ENCODE peak calls at places on chromosome 21, in ten cellular contexts. One of them, this sample, is unnamed. For H3K9me3, the result is how much of the 10 kb centered on the place peaks cover.

GRCh38 chr21:42272984-42273600 is 42.1 kb downstream of the TFF3 start:
- DNase-seq in suprapubic skin: no peak
- DNase-seq in left ventricle myocardium inferior: no peak
- DNase-seq in upper lobe of right lung: no peak
- DNase-seq in lung: no peak
- DNase-seq in lower lobe of right lung: no peak
- DNase-seq in prostate gland: no peak
- DNase-seq in cardiac muscle cell: no peak
- DNase-seq in pancreas: no peak
- DNase-seq in PC-9: no peak
- DNase-seq in this sample: no peak

GRCh38 chr21:38768385-38769071 is 37.2 kb upstream of the ETS2 start:
- DNase-seq in lower lobe of right lung: no peak
- DNase-seq in cardiac muscle cell: no peak
- DNase-seq in PC-9: no peak
- DNase-seq in left ventricle myocardium inferior: no peak
- DNase-seq in suprapubic skin: no peak
- DNase-seq in prostate gland: no peak
- DNase-seq in lung: no peak
- DNase-seq in pancreas: no peak
- DNase-seq in upper lobe of right lung: no peak
- DNase-seq in this sample: no peak

GRCh38 chr21:46149205-46149901 is 6.0 kb downstream of the FTCD start:
- DNase-seq in lower lobe of right lung: no peak
- DNase-seq in cardiac muscle cell: no peak
- DNase-seq in left ventricle myocardium inferior: no peak
- DNase-seq in prostate gland: no peak
- DNase-seq in PC-9: no peak
- DNase-seq in lung: no peak
- DNase-seq in suprapubic skin: peak
- DNase-seq in pancreas: no peak
- DNase-seq in upper lobe of right lung: peak
- DNase-seq in this sample: no peak

GRCh38 chr21:31804008-31804394 is 68.8 kb upstream of the HUNK start:
- DNase-seq in lung: no peak
- DNase-seq in suprapubic skin: no peak
- DNase-seq in cardiac muscle cell: no peak
- DNase-seq in prostate gland: no peak
- DNase-seq in pancreas: no peak
- DNase-seq in PC-9: no peak
- DNase-seq in upper lobe of right lung: no peak
- DNase-seq in lower lobe of right lung: no peak
- DNase-seq in left ventricle myocardium inferior: no peak
- DNase-seq in this sample: no peak

GRCh38 chr21:43266534-43266933 is 97.7 kb downstream of the CRYAA start:
- DNase-seq in suprapubic skin: no peak
- DNase-seq in prostate gland: no peak
- DNase-seq in left ventricle myocardium inferior: no peak
- DNase-seq in upper lobe of right lung: no peak
- DNase-seq in lung: no peak
- DNase-seq in pancreas: no peak
- DNase-seq in lower lobe of right lung: peak
- DNase-seq in cardiac muscle cell: no peak
- DNase-seq in PC-9: no peak
- DNase-seq in this sample: no peak

GRCh38 chr21:36461918-36462486 is 17.9 kb downstream of the CLDN14 start:
- DNase-seq in cardiac muscle cell: peak
- DNase-seq in suprapubic skin: no peak
- DNase-seq in upper lobe of right lung: no peak
- DNase-seq in PC-9: no peak
- DNase-seq in lower lobe of right lung: no peak
- DNase-seq in left ventricle myocardium inferior: no peak
- DNase-seq in prostate gland: no peak
- DNase-seq in lung: no peak
- DNase-seq in pancreas: no peak
- DNase-seq in this sample: no peak

GRCh38 chr21:36700295-36700960 is 1.5 kb downstream of the SIM2 start:
- DNase-seq in lung: no peak
- DNase-seq in left ventricle myocardium inferior: no peak
- DNase-seq in cardiac muscle cell: no peak
- DNase-seq in pancreas: no peak
- DNase-seq in upper lobe of right lung: no peak
- DNase-seq in suprapubic skin: no peak
- DNase-seq in prostate gland: no peak
- DNase-seq in PC-9: no peak
- DNase-seq in lower lobe of right lung: no peak
- DNase-seq in this sample: no peak

GRCh38 chr21:42633858-42634257 is 19.6 kb upstream of the PDE9A start:
- DNase-seq in prostate gland: no peak
- DNase-seq in PC-9: no peak
- DNase-seq in lower lobe of right lung: peak
- DNase-seq in pancreas: no peak
- DNase-seq in lung: no peak
- DNase-seq in left ventricle myocardium inferior: no peak
- DNase-seq in upper lobe of right lung: peak
- DNase-seq in suprapubic skin: peak
- DNase-seq in cardiac muscle cell: no peak
- DNase-seq in this sample: no peak

GRCh38 chr21:44722701-44723100 is 11.3 kb upstream of the TSPEAR start:
- DNase-seq in lung: no peak
- DNase-seq in left ventricle myocardium inferior: no peak
- DNase-seq in lower lobe of right lung: no peak
- DNase-seq in cardiac muscle cell: no peak
- DNase-seq in upper lobe of right lung: no peak
- DNase-seq in suprapubic skin: peak
- DNase-seq in prostate gland: no peak
- DNase-seq in PC-9: no peak
- DNase-seq in pancreas: no peak
- DNase-seq in this sample: no peak

GRCh38 chr21:44401386-44402160 is 48.2 kb downstream of the TRPM2 start:
- DNase-seq in PC-9: no peak
- DNase-seq in pancreas: no peak
- DNase-seq in suprapubic skin: no peak
- DNase-seq in upper lobe of right lung: peak
- DNase-seq in cardiac muscle cell: no peak
- DNase-seq in left ventricle myocardium inferior: no peak
- DNase-seq in lung: no peak
- DNase-seq in prostate gland: no peak
- DNase-seq in lower lobe of right lung: no peak
- DNase-seq in this sample: peak

GRCh38 chr21:31180256-31181088 is 142.2 kb upstream of the KRTAP19-8 start:
- DNase-seq in pancreas: no peak
- DNase-seq in prostate gland: no peak
- DNase-seq in suprapubic skin: no peak
- DNase-seq in PC-9: no peak
- DNase-seq in left ventricle myocardium inferior: no peak
- DNase-seq in lung: no peak
- DNase-seq in lower lobe of right lung: no peak
- DNase-seq in upper lobe of right lung: no peak
- DNase-seq in cardiac muscle cell: peak
- DNase-seq in this sample: no peak

GRCh38 chr21:22474403-22474802 is 1476.2 kb downstream of the NCAM2 start:
- DNase-seq in PC-9: no peak
- DNase-seq in suprapubic skin: no peak
- DNase-seq in upper lobe of right lung: no peak
- DNase-seq in left ventricle myocardium inferior: no peak
- DNase-seq in lung: no peak
- DNase-seq in lower lobe of right lung: no peak
- DNase-seq in cardiac muscle cell: no peak
- DNase-seq in pancreas: no peak
- DNase-seq in prostate gland: no peak
- DNase-seq in this sample: no peak

GRCh38 chr21:22476214-22476613 is 1478.0 kb downstream of the NCAM2 start:
- DNase-seq in upper lobe of right lung: no peak
- DNase-seq in pancreas: no peak
- DNase-seq in cardiac muscle cell: no peak
- DNase-seq in prostate gland: no peak
- DNase-seq in PC-9: no peak
- DNase-seq in suprapubic skin: no peak
- DNase-seq in left ventricle myocardium inferior: no peak
- DNase-seq in lower lobe of right lung: no peak
- DNase-seq in lung: no peak
- DNase-seq in this sample: no peak

DNA sequence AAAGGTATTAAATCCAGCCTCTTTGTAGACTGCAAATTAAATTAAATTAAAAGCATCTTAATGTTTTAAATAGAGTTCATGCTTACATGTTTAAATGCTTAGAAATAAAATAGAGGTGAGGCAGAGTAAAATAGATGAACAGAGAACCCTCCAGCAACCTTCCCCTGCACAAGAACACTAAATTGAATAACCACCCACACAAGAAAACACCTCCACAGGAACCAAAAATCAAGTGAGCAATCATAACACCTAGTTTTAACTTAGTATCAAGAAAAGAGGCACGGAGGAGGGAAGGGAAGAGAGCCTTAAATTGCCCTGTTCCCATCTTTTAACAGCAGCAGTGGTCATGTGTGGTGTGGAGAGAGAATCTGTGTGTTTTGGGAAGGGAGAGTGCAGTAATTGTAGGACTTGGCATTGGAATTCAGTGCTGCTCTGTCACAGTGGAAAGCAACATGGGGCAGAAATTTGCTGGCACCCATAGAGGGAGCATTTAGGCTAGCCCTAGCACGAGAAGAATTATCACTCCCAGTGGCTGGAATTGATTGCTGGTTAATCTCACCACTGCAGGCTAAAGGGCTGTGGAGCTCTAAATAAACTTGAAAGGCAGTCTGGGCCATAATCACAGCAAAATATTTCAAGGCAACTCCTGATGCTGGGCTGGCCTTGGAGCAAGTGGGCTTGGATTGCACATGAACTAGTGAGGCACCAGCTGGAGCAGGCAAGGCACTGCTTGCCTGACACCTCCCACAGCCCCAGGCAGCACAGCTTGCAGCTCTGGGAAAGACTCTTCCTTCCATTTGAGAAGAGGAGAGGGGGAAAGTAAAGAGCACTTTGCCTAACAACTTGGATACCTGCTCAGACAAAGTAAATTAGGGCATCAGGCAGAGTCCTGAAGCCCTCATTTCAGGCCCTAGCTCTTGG is 1478.8 kb downstream of the NCAM2 start:
- DNase-seq in upper lobe of right lung: no peak
- DNase-seq in PC-9: no peak
- DNase-seq in prostate gland: no peak
- DNase-seq in lung: no peak
- DNase-seq in suprapubic skin: no peak
- DNase-seq in left ventricle myocardium inferior: no peak
- DNase-seq in lower lobe of right lung: no peak
- DNase-seq in cardiac muscle cell: no peak
- DNase-seq in pancreas: no peak
- DNase-seq in this sample: no peak
- H3K9me3 ChIP-seq in upper lobe of right lung: under half
- H3K9me3 ChIP-seq in PC-9: under half
- H3K9me3 ChIP-seq in prostate gland: under half
- H3K9me3 ChIP-seq in lung: under half
- H3K9me3 ChIP-seq in suprapubic skin: under half
- H3K9me3 ChIP-seq in left ventricle myocardium inferior: under half
- H3K9me3 ChIP-seq in lower lobe of right lung: under half
- H3K9me3 ChIP-seq in cardiac muscle cell: under half
- H3K9me3 ChIP-seq in pancreas: under half
- H3K9me3 ChIP-seq in this sample: under half

DNA sequence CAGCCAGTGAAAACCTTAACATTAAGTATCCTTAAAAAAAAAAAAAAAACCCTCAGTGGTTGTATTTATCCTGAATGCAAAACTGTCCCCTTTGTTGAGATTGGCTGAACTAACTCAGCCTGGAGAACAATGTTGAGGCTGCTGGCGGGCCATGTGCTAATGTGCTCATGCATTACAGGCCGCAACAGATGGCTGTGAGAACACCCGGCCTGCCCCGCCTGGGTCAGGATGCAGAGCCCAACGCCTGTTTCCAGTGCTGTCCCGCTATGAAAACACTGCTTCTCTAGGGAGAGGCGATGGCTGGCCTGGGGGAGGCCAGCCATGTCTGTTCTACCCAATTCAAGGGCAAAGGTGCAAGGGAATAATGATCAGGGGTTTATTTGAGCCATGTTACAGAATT is 13.8 kb downstream of the OLIG2 start:
- DNase-seq in lower lobe of right lung: no peak
- DNase-seq in upper lobe of right lung: no peak
- DNase-seq in PC-9: no peak
- DNase-seq in left ventricle myocardium inferior: no peak
- DNase-seq in pancreas: no peak
- DNase-seq in cardiac muscle cell: no peak
- DNase-seq in lung: no peak
- DNase-seq in suprapubic skin: no peak
- DNase-seq in prostate gland: no peak
- DNase-seq in this sample: no peak
- H3K27ac ChIP-seq in lower lobe of right lung: no peak
- H3K27ac ChIP-seq in upper lobe of right lung: no peak
- H3K27ac ChIP-seq in PC-9: no peak
- H3K27ac ChIP-seq in left ventricle myocardium inferior: no peak
- H3K27ac ChIP-seq in pancreas: no peak
- H3K27ac ChIP-seq in cardiac muscle cell: no peak
- H3K27ac ChIP-seq in lung: no peak
- H3K27ac ChIP-seq in suprapubic skin: no peak
- H3K27ac ChIP-seq in prostate gland: no peak
- H3K27ac ChIP-seq in this sample: no peak

GRCh38 chr21:23524685-23525084 is 2082.6 kb downstream of the MRPL39 start:
- DNase-seq in lung: no peak
- DNase-seq in cardiac muscle cell: no peak
- DNase-seq in suprapubic skin: no peak
- DNase-seq in lower lobe of right lung: no peak
- DNase-seq in pancreas: no peak
- DNase-seq in upper lobe of right lung: no peak
- DNase-seq in PC-9: no peak
- DNase-seq in left ventricle myocardium inferior: no peak
- DNase-seq in prostate gland: no peak
- DNase-seq in this sample: no peak

GRCh38 chr21:23522750-23523149 is 2084.5 kb downstream of the MRPL39 start:
- DNase-seq in prostate gland: no peak
- DNase-seq in pancreas: no peak
- DNase-seq in left ventricle myocardium inferior: no peak
- DNase-seq in lower lobe of right lung: no peak
- DNase-seq in suprapubic skin: no peak
- DNase-seq in lung: no peak
- DNase-seq in PC-9: no peak
- DNase-seq in cardiac muscle cell: peak
- DNase-seq in upper lobe of right lung: no peak
- DNase-seq in this sample: no peak
- H3K9me3 ChIP-seq in prostate gland: under half
- H3K9me3 ChIP-seq in pancreas: under half
- H3K9me3 ChIP-seq in left ventricle myocardium inferior: under half
- H3K9me3 ChIP-seq in lower lobe of right lung: under half
- H3K9me3 ChIP-seq in suprapubic skin: under half
- H3K9me3 ChIP-seq in lung: under half
- H3K9me3 ChIP-seq in PC-9: under half
- H3K9me3 ChIP-seq in cardiac muscle cell: under half
- H3K9me3 ChIP-seq in upper lobe of right lung: under half
- H3K9me3 ChIP-seq in this sample: under half

DNA sequence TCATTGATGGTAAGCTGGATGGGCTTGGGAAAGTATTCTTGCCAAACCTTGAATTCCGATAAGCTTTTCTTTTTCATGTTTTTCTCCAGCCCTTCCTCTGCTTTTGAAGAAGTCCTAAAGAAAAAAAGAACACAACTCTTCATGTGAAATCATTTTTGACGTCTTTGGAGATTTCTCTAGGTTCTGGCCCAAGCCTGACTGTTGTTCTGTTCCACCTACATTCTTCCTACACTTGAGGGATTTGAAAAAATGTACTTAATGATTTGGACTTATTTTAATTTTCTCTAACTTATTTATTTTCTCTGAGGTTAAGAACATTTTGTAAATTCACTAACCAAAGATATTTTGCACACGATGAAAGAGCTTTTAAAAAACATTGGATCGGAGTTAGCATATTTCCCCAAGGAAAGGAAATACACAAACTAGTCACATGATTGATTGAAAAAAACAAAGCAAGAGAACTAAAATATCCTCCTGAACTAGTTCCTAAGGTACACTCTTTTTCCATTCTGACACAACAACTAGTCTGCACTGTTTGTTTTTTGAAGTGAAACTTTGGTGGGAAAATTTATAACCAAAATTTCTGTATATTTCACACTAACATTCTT is 82.3 kb downstream of the LTN1 start:
- DNase-seq in lung: no peak
- DNase-seq in cardiac muscle cell: no peak
- DNase-seq in upper lobe of right lung: no peak
- DNase-seq in prostate gland: no peak
- DNase-seq in lower lobe of right lung: no peak
- DNase-seq in left ventricle myocardium inferior: no peak
- DNase-seq in pancreas: no peak
- DNase-seq in PC-9: no peak
- DNase-seq in suprapubic skin: no peak
- DNase-seq in this sample: no peak
- H3K27ac ChIP-seq in lung: no peak
- H3K27ac ChIP-seq in cardiac muscle cell: no peak
- H3K27ac ChIP-seq in upper lobe of right lung: no peak
- H3K27ac ChIP-seq in prostate gland: no peak
- H3K27ac ChIP-seq in lower lobe of right lung: no peak
- H3K27ac ChIP-seq in left ventricle myocardium inferior: peak
- H3K27ac ChIP-seq in pancreas: no peak
- H3K27ac ChIP-seq in PC-9: no peak
- H3K27ac ChIP-seq in suprapubic skin: no peak
- H3K27ac ChIP-seq in this sample: no peak